ENCODE peak calls at places on chromosomes 3 and 15, in five cellular contexts. A is right atrium auricular region, H is K562, J is osteocyte, L is astrocyte of the cerebellum. Z is an unnamed sample.

GRCh38 chr3:98788651-98789050 is 25.5 kb downstream of the ST3GAL6 start:
- DNase-seq in H (peak), A (no peak), J (no peak), L (no peak), Z (no peak)

GRCh38 chr3:189502256-189502655 is 128.9 kb upstream of the TP63 start:
- DNase-seq in H (no peak), J (no peak), L (no peak), A (no peak), Z (no peak)

GRCh38 chr15:69912116-69912515 is 185.6 kb downstream of the TLE3 start:
- DNase-seq in H (no peak), J (no peak), L (no peak), A (no peak), Z (no peak)

GRCh38 chr15:66931768-66932633 is 133.4 kb upstream of the SMAD3 start:
- DNase-seq in A (no peak), L (no peak), J (no peak), H (peak), Z (no peak)

GRCh38 chr15:58057559-58057958 is 8.0 kb downstream of the ALDH1A2 start:
- DNase-seq in J (no peak), L (no peak), H (no peak), A (no peak), Z (no peak)

GRCh38 chr3:124607163-124607562 is 123.1 kb upstream of the UMPS start:
- DNase-seq in J (no peak), L (peak), H (no peak), A (no peak), Z (no peak)

GRCh38 chr15:80991446-80991845 is 1.8 kb upstream of the MESD start:
- DNase-seq in J (no peak), H (peak), A (peak), L (no peak), Z (no peak)

GRCh38 chr3:31693346-31693745 is 160.6 kb downstream of the STT3B start:
- DNase-seq in L (no peak), H (no peak), J (no peak), A (no peak), Z (no peak)

GRCh38 chr3:19147905-19148767 is at the start of gene KCNH8:
- DNase-seq in L (no peak), H (peak), J (no peak), A (no peak), Z (peak)

GRCh38 chr3:139378587-139378986 is 10.9 kb downstream of the COPB2 start:
- DNase-seq in H (no peak), A (no peak), L (no peak), J (no peak), Z (no peak)

GRCh38 chr15:74383695-74384565 is 16.5 kb upstream of the CYP11A1 start:
- DNase-seq in A (no peak), J (no peak), H (peak), L (no peak), Z (peak)

GRCh38 chr3:110738531-110738930 is 333.1 kb upstream of the NECTIN3 start:
- DNase-seq in H (no peak), A (no peak), J (no peak), L (no peak), Z (no peak)

GRCh38 chr3:62371735-62372591 is 1.4 kb downstream of the FEZF2 start:
- DNase-seq in H (no peak), L (no peak), A (no peak), J (no peak), Z (no peak)

GRCh38 chr15:96322401-96323249 is 7.9 kb upstream of the NR2F2 start:
- DNase-seq in J (no peak), A (no peak), L (no peak), H (no peak), Z (no peak)

GRCh38 chr3:15602146-15602536 is 596 bp downstream of the BTD start:
- DNase-seq in J (no peak), H (no peak), A (no peak), L (no peak), Z (no peak)

GRCh38 chr15:101207867-101208288 is 44.0 kb downstream of the CHSY1 start:
- DNase-seq in J (no peak), L (no peak), H (no peak), A (peak), Z (no peak)

GRCh38 chr3:158103131-158103955 is 2.9 kb downstream of the SHOX2 start:
- DNase-seq in J (no peak), L (no peak), H (no peak), A (no peak), Z (peak)

GRCh38 chr15:78671626-78672211 is 30.7 kb upstream of the CHRNB4 start:
- DNase-seq in A (no peak), H (no peak), L (no peak), J (no peak), Z (no peak)

GRCh38 chr3:29275309-29275708 is 5.6 kb upstream of the RBMS3 start:
- DNase-seq in H (no peak), L (no peak), J (no peak), A (no peak), Z (no peak)

GRCh38 chr15:85865070-85865684 is 70.5 kb upstream of the KLHL25 start:
- DNase-seq in J (no peak), H (peak), L (peak), A (peak), Z (peak)

GRCh38 chr15:36330598-36330997 is 248.8 kb upstream of the CDIN1 start:
- DNase-seq in L (no peak), H (no peak), A (no peak), J (no peak), Z (no peak)

GRCh38 chr3:37588761-37589160 is 272.9 kb upstream of the CTDSPL start:
- DNase-seq in J (no peak), A (no peak), L (no peak), H (no peak), Z (no peak)

GRCh38 chr15:38721549-38721948 is 156.9 kb upstream of the RASGRP1 start:
- DNase-seq in J (no peak), A (no peak), L (no peak), H (no peak), Z (no peak)

GRCh38 chr15:50135123-50135541 is 16.1 kb upstream of the ATP8B4 start:
- DNase-seq in A (no peak), H (no peak), L (no peak), J (no peak), Z (no peak)

GRCh38 chr15:50140097-50140496 is 21.1 kb upstream of the ATP8B4 start:
- DNase-seq in J (no peak), H (no peak), L (no peak), A (no peak), Z (no peak)

GRCh38 chr15:50138391-50138790 is 19.4 kb upstream of the ATP8B4 start:
- DNase-seq in L (no peak), H (no peak), A (no peak), J (no peak), Z (no peak)

GRCh38 chr15:50137330-50137761 is 18.3 kb upstream of the ATP8B4 start:
- DNase-seq in H (peak), J (no peak), A (no peak), L (peak), Z (no peak)

GRCh38 chr15:50137893-50138292 is 18.9 kb upstream of the ATP8B4 start:
- DNase-seq in L (no peak), J (no peak), H (no peak), A (no peak), Z (no peak)
- TF ChIP-seq CTCF in L (peak), J (no peak), H (no peak), A (no peak), Z (no peak)

DNA sequence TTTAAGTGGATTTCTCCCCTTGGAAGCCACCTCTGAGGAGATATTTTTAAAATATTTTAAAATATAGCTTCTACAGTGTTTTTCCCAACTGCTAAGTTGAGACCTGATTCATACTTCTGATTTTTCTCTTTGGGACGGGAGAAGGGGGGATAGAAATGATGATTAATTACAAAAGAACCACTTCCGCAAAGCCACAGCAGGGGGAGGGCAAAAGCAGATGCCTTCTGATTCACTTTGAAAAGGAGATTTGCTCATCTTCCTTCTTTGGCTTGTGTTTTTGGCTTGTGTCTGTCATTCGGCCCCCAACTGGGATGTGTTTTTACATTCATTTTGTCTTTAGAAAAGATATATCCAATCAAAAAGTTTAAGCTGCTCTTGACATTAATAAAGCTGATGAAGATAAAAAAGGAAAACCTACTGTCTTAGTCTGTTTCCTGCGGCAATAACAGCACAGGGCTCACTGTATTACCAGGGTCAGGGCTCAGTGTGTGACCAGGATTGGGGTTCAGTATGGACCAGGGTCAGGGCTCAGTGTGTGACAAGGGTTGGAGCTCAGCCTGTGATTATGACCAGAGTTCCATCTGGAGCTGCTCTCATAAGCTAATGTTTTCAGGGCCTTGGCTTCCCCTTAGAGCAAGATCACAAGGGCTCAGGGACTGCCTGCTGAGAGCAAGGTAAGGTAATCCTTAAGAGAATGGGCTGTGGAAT is 223.2 kb downstream of the MTHFS start:
- DNase-seq in A (no peak), L (no peak), H (no peak), J (no peak), Z (peak)
- TF ChIP-seq CTCF in A (no peak), L (no peak), H (no peak), J (peak), Z (no peak)

DNA sequence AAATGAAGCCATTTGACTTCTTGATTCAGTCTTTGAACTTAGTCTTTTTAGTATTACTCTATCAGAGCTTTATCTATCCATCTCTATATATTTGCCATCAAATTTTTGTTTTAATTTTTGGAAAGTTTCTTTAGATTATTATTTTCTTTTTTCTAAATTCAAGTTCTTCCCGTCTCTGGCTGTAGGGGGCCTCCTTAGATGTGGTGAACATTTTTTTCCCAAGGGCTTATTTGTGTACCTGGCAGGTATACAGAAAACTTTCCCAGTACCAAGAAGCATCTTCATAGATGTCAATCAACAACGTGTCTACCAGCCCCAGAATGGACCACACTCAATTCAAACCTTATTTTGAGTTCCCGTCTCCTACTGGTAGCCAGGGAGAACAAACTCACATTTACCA is 486.8 kb upstream of the CNTN4 start:
- DNase-seq in L (no peak), H (no peak), J (no peak), A (no peak), Z (no peak)
- TF ChIP-seq CTCF in L (no peak), H (no peak), J (no peak), A (no peak), Z (no peak)

GRCh38 chr15:29693225-29693624 is 129.0 kb downstream of the TJP1 start:
- DNase-seq in L (no peak), H (no peak), J (no peak), A (peak), Z (no peak)

GRCh38 chr15:29696950-29697738 is 125.1 kb downstream of the TJP1 start:
- DNase-seq in J (no peak), H (no peak), A (no peak), L (no peak), Z (no peak)

GRCh38 chr15:29698030-29698701 is 124.1 kb downstream of the TJP1 start:
- DNase-seq in L (no peak), A (no peak), J (no peak), H (no peak), Z (no peak)

GRCh38 chr15:29692527-29692926 is 129.7 kb downstream of the TJP1 start:
- DNase-seq in H (no peak), L (no peak), J (no peak), A (peak), Z (no peak)

DNA sequence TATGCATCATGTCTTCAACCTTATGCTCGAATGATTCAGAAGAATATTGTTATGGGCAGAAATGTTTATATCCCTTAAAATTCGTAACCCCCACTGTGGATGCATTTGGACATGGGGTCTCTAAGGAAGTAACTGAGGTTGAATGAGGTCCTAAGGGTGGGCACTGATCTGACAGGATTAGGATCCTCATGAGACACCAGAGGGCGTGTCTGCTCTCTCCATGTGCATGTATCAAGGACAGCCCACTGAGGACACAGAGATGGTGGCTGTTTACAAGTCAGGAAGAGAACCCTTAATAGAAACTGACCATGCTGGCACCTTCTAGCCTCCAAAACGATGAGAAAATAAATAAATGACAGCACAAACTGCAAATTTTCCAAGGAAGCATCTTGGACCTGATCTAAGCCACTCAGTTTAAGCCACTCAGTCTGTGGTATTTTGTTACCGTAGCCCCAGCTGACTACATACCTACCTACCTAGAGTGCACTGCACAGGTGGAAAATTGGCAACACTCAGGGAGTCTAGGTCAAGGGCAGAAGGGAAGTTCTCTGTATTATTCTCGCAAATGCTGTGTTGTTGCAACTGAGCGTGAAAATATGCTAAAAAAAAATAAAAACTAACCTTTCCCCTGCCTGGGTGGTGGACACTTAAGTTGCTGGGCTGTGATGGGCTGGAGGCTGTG is 126.6 kb downstream of the TJP1 start:
- DNase-seq in L (no peak), H (peak), J (no peak), A (no peak), Z (no peak)
- TF ChIP-seq CTCF in L (no peak), H (peak), J (no peak), A (no peak), Z (no peak)

GRCh38 chr3:7506606-7507180 is 645.8 kb downstream of the GRM7 start:
- DNase-seq in J (no peak), H (no peak), L (no peak), A (no peak), Z (no peak)

GRCh38 chr3:7508821-7509220 is 647.9 kb downstream of the GRM7 start:
- DNase-seq in J (no peak), A (no peak), H (no peak), L (peak), Z (no peak)

GRCh38 chr3:7517979-7518378 is 657.1 kb downstream of the GRM7 start:
- DNase-seq in J (no peak), L (no peak), A (no peak), H (no peak), Z (no peak)

GRCh38 chr3:7512048-7512447 is 651.1 kb downstream of the GRM7 start:
- DNase-seq in L (no peak), J (no peak), H (no peak), A (no peak), Z (no peak)
- TF ChIP-seq CTCF in L (no peak), J (no peak), H (no peak), A (no peak), Z (no peak)

GRCh38 chr3:14413381-14414071 is 11.1 kb downstream of the SLC6A6 start:
- DNase-seq in A (no peak), J (no peak), H (no peak), L (no peak), Z (no peak)

GRCh38 chr3:14410501-14411165 is 8.2 kb downstream of the SLC6A6 start:
- DNase-seq in A (peak), H (peak), J (no peak), L (no peak), Z (no peak)

GRCh38 chr3:14411166-14411526 is 8.7 kb downstream of the SLC6A6 start:
- DNase-seq in H (no peak), A (no peak), L (no peak), J (no peak), Z (no peak)

GRCh38 chr3:14412831-14413380 is 10.5 kb downstream of the SLC6A6 start:
- DNase-seq in H (no peak), J (no peak), L (no peak), A (no peak), Z (no peak)

GRCh38 chr3:14411988-14412387 is 9.6 kb downstream of the SLC6A6 start:
- DNase-seq in A (no peak), J (no peak), H (no peak), L (no peak), Z (no peak)
- TF ChIP-seq CTCF in A (no peak), J (peak), H (peak), L (peak), Z (no peak)

GRCh38 chr3:119494597-119494996 is 3.8 kb upstream of the TIMMDC1 start:
- DNase-seq in L (no peak), J (no peak), H (no peak), A (no peak), Z (no peak)
- TF ChIP-seq CTCF in L (peak), J (no peak), H (no peak), A (no peak), Z (no peak)

DNA sequence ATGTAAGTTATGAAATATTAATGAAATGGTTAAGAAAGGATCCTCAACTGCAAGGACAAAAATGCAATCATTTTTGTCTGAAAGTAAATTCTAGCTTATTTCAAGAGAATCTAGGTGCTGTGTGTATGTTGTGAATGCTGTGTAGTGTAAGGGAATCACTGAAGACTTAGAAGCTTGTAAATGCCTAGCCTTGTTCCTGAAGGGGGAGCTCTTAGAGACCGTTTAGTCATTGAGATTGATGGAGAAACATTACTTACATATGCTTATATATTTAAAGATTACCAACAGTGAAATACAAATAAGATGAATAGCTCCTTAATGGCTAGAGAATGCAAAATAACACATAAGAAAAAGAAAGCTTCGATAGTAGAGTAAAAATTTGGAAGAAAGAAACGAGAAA is 67.9 kb downstream of the CNTN4 start:
- DNase-seq in A (no peak), J (no peak), H (no peak), L (no peak), Z (no peak)
- TF ChIP-seq CTCF in A (no peak), J (peak), H (no peak), L (peak), Z (peak)

GRCh38 chr15:63484433-63484832 is 20.0 kb upstream of the USP3 start:
- DNase-seq in A (no peak), J (no peak), L (no peak), H (no peak), Z (no peak)

GRCh38 chr15:63488432-63488910 is 15.9 kb upstream of the USP3 start:
- DNase-seq in H (no peak), L (no peak), A (no peak), J (peak), Z (no peak)

GRCh38 chr15:63490345-63491034 is 13.9 kb upstream of the USP3 start:
- DNase-seq in J (peak), A (no peak), H (no peak), L (no peak), Z (no peak)

GRCh38 chr15:63489352-63489751 is 15.0 kb upstream of the USP3 start:
- DNase-seq in L (no peak), H (no peak), J (peak), A (no peak), Z (no peak)

GRCh38 chr15:63487076-63487757 is 17.2 kb upstream of the USP3 start:
- DNase-seq in H (peak), J (peak), A (peak), L (no peak), Z (peak)
- TF ChIP-seq CTCF in H (peak), J (peak), A (peak), L (peak), Z (peak)